ENCODE peak calls at places on chromosomes 11 and 22, in eight cellular contexts. R is GM23248, D is MM.1S, B is HCT116, N is endothelial cell of umbilical vein, F is A549, M is OCI-LY7, G is PC-3. X is an unnamed sample.

GRCh38 chr22:49720279-49720959 is 107.3 kb downstream of the BRD1 start:
- DNase-seq in R (no peak), D (no peak), B (no peak), N (no peak), F (no peak), M (no peak), G (no peak), X (no peak)

GRCh38 chr11:12137938-12138731 is 27.7 kb downstream of the MICAL2 start:
- DNase-seq in R (peak), D (no peak), B (no peak), N (peak), F (peak), M (no peak), G (no peak), X (peak)

GRCh38 chr22:42764895-42765363 is 44.3 kb upstream of the A4GALT start:
- DNase-seq in R (no peak), D (no peak), B (no peak), N (no peak), F (no peak), M (no peak), G (no peak), X (no peak)

GRCh38 chr22:11066458-11067285 is 4461.3 kb upstream of the OR11H1 start:
- DNase-seq in R (no peak), D (no peak), B (no peak), N (no peak), F (no peak), M (no peak), G (no peak), X (no peak)

GRCh38 chr22:40679249-40679963 is at the start of gene MCHR1:
- DNase-seq in R (peak), D (no peak), B (no peak), N (no peak), F (no peak), M (no peak), G (no peak), X (peak)

GRCh38 chr11:111990381-111990780 is 34.8 kb upstream of the DLAT start:
- DNase-seq in R (no peak), D (no peak), B (no peak), N (no peak), F (no peak), M (no peak), G (no peak), X (no peak)

GRCh38 chr11:8038811-8039529 is 42.0 kb upstream of the TUB start:
- DNase-seq in R (no peak), D (no peak), B (no peak), N (no peak), F (no peak), M (no peak), G (no peak), X (no peak)

GRCh38 chr22:46090051-46090591 is 60.2 kb upstream of the PPARA start:
- DNase-seq in R (peak), D (no peak), B (no peak), N (no peak), F (no peak), M (no peak), G (no peak), X (peak)

GRCh38 chr11:124783002-124783401 is 17.2 kb downstream of the MSANTD2 start:
- DNase-seq in R (no peak), D (no peak), B (no peak), N (no peak), F (no peak), M (no peak), G (no peak), X (no peak)

GRCh38 chr11:62035293-62035692 is 67.9 kb upstream of the FTH1 start:
- DNase-seq in R (no peak), D (no peak), B (no peak), N (no peak), F (no peak), M (no peak), G (no peak), X (no peak)

DNA sequence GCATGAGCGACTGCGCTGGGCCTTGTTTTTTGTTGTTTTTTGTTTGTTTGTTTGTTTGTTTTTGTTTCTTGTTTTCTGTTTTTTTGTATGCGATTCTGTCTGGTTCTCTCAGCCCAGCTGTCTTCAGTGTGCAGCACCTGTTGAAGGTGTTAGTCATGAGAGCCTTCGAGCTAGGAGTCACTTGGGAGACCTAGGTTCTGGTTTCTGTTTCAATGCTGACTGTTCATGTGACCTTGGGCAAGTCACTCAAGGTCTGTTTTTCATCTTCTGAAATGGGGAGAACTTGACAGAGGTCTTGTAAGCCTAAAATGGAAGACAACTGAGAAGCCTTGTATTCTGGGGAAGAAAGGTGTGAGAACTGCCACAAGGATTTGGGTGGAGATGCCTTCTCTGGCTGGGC is 1.8 kb downstream of the DCPS start:
- DNase-seq in R (no peak), D (peak), B (no peak), N (no peak), F (no peak), M (peak), G (no peak), X (no peak)
- H3K4me2 ChIP-seq in R (no peak), D (peak), B (no peak), N (no peak), F (no peak), M (peak), G (no peak), X (no peak)

DNA sequence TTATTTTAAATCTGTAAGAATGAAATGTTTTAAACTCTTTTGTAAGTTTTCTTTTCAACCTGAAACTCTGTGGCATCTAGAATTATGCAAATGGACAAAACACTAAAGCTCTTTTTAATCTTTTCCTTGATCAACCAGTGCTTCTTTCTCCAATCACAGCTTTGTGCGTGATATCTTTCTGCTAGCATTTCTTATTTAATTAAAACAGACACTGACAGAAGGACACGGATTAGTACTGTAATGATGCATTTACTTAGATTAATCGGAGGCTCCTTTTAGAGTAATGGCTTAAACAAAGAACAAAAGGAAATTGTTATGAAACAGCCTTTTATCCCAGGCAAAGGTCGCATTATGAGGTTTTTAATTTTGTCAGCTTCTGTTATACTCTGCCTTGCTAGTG is 48.4 kb upstream of the SOX6 start:
- DNase-seq in R (no peak), D (no peak), B (no peak), N (no peak), F (no peak), M (no peak), G (no peak), X (no peak)
- H3K4me2 ChIP-seq in R (no peak), D (no peak), B (no peak), N (no peak), F (no peak), M (no peak), G (no peak), X (no peak)

GRCh38 chr11:27720277-27720830 is 20.1 kb upstream of the BDNF start:
- DNase-seq in R (peak), D (no peak), B (no peak), N (peak), F (peak), M (no peak), G (peak), X (peak)
- H3K4me2 ChIP-seq in R (peak), D (no peak), B (no peak), N (no peak), F (peak), M (no peak), G (peak), X (no peak)

DNA sequence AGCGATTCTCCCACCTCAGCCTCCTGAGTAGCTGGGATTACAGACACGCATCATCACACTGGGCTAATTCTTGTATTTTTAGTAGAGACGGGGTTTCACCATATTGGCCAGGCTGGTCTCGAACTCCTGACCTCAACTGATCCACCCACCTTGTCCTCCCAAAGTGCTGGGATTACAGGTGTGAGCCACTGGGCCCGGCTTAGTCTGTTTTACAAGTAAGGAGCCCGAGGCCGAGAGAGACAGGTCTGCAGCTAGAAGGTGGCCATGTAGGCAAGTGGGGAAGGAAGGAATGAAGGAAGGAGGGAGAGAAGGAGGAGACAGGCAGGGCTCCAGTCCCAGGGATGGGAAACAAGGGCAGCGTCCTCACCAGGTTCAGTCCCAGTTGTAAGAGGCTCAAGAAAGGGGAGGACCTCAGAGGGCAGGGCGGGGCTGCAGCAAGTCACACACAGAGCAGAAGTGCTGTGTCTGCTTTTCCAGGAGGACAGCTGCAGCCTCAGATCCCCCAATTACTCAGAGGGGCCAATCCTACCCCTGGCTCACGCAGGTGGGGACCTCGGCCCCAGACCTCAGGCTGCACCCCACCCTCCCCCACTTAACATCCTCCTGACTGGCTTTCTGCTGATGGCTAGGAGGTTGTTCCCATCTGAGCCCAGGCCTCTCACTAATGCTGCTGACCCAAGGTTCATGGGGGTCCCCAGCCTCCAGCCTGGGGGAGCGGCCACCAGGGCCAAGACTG is 53.8 kb upstream of the PRR5 start:
- DNase-seq in R (peak), D (no peak), B (no peak), N (no peak), F (no peak), M (no peak), G (no peak), X (no peak)
- H3K4me2 ChIP-seq in R (peak), D (no peak), B (no peak), N (no peak), F (no peak), M (no peak), G (no peak), X (peak)

GRCh38 chr11:47392546-47393162 is 14.3 kb upstream of the SPI1 start:
- DNase-seq in R (no peak), D (no peak), B (no peak), N (no peak), F (no peak), M (no peak), G (no peak), X (no peak)

GRCh38 chr11:47391711-47392432 is 13.5 kb upstream of the SPI1 start:
- DNase-seq in R (no peak), D (no peak), B (no peak), N (no peak), F (no peak), M (no peak), G (no peak), X (no peak)

GRCh38 chr11:47394050-47394321 is 14.4 kb upstream of the SLC39A13 start:
- DNase-seq in R (no peak), D (no peak), B (no peak), N (no peak), F (no peak), M (no peak), G (no peak), X (no peak)

GRCh38 chr11:47394322-47395224 is 13.8 kb upstream of the SLC39A13 start:
- DNase-seq in R (no peak), D (peak), B (no peak), N (peak), F (no peak), M (peak), G (no peak), X (no peak)

GRCh38 chr11:47393163-47394049 is 15.0 kb upstream of the SLC39A13 start:
- DNase-seq in R (peak), D (peak), B (no peak), N (peak), F (no peak), M (no peak), G (no peak), X (peak)
- H3K4me2 ChIP-seq in R (no peak), D (peak), B (no peak), N (no peak), F (no peak), M (peak), G (no peak), X (peak)